ENCODE peak calls at places on chromosomes 12 and 14, in nine cellular contexts. U, F, G, W, M, Q, V, O and L are unnamed samples.

GRCh38 chr12:77229640-77230442 is 164.5 kb upstream of the E2F7 start:
- DNase-seq in F (no peak), Q (peak), W (no peak), M (no peak), O (no peak), U (no peak), V (no peak), G (no peak), L (no peak)

GRCh38 chr12:101200824-101201223 is 9.2 kb downstream of the SLC5A8 start:
- DNase-seq in V (no peak), O (no peak), Q (no peak), G (no peak), F (no peak), M (no peak), W (no peak), U (no peak), L (no peak)

GRCh38 chr14:54475187-54475881 is 13.4 kb downstream of the GMFB start:
- DNase-seq in G (no peak), W (no peak), U (no peak), Q (no peak), F (no peak), O (no peak), V (no peak), M (no peak), L (no peak)

GRCh38 chr14:26596722-26597030 is 1.2 kb downstream of the NOVA1 start:
- DNase-seq in G (no peak), V (no peak), F (no peak), M (no peak), W (peak), O (no peak), Q (peak), U (no peak), L (no peak)

GRCh38 chr14:72738181-72738611 is 155.7 kb downstream of the DPF3 start:
- DNase-seq in O (no peak), W (no peak), Q (no peak), U (no peak), V (no peak), G (no peak), F (no peak), M (peak), L (no peak)

GRCh38 chr12:27190761-27191160 is 53.3 kb upstream of the STK38L start:
- DNase-seq in O (no peak), G (no peak), U (no peak), W (no peak), F (no peak), V (no peak), Q (peak), M (no peak), L (no peak)

GRCh38 chr12:114669501-114670256 is 14.3 kb downstream of the TBX3 start:
- DNase-seq in W (no peak), U (no peak), O (peak), V (no peak), Q (no peak), M (no peak), G (no peak), F (no peak), L (no peak)

GRCh38 chr14:92892589-92892988 is 30.4 kb upstream of the CHGA start:
- DNase-seq in V (no peak), Q (no peak), G (no peak), M (no peak), O (no peak), U (no peak), F (no peak), W (no peak), L (no peak)

GRCh38 chr14:71290960-71291466 is 383.8 kb downstream of the PCNX1 start:
- DNase-seq in U (peak), G (peak), Q (peak), W (peak), V (no peak), F (no peak), M (no peak), O (no peak), L (peak)

GRCh38 chr12:84077692-84078091 is 834.9 kb downstream of the SLC6A15 start:
- DNase-seq in F (no peak), V (no peak), W (no peak), Q (no peak), M (no peak), G (no peak), O (peak), U (no peak), L (no peak)

GRCh38 chr12:52906049-52906645 is 1.3 kb upstream of the KRT8 start:
- DNase-seq in V (no peak), O (no peak), F (no peak), M (no peak), U (no peak), W (no peak), Q (no peak), G (no peak), L (no peak)

GRCh38 chr12:77231548-77231947 is 166.2 kb upstream of the E2F7 start:
- DNase-seq in U (no peak), G (peak), Q (peak), M (peak), V (no peak), O (peak), F (peak), W (peak), L (no peak)

GRCh38 chr12:79524507-79525148 is 166.1 kb downstream of the PAWR start:
- DNase-seq in U (no peak), M (no peak), O (no peak), F (no peak), W (no peak), G (no peak), V (no peak), Q (peak), L (no peak)

GRCh38 chr12:75635606-75636444 is 124.4 kb upstream of the KRR1 start:
- DNase-seq in O (no peak), W (no peak), V (no peak), F (no peak), Q (peak), M (no peak), U (peak), G (no peak), L (no peak)

GRCh38 chr12:1815814-1816729 is 4.3 kb upstream of the LRTM2 start:
- DNase-seq in F (no peak), M (no peak), O (peak), Q (no peak), W (no peak), V (no peak), U (no peak), G (no peak), L (no peak)

GRCh38 chr12:65170245-65170881 is 980 bp downstream of the LEMD3 start:
- DNase-seq in Q (peak), O (peak), G (peak), M (peak), U (peak), F (peak), V (peak), W (peak), L (peak)

GRCh38 chr14:61417141-61417540 is 95.8 kb downstream of the PRKCH start:
- DNase-seq in F (no peak), W (no peak), Q (peak), U (no peak), G (no peak), V (no peak), M (no peak), O (no peak), L (no peak)

GRCh38 chr14:67397536-67397935 is 14.4 kb downstream of the PLEK2 start:
- DNase-seq in F (no peak), M (no peak), Q (no peak), W (no peak), U (no peak), O (no peak), G (no peak), V (no peak), L (no peak)

GRCh38 chr14:44620106-44621019 is 113.3 kb upstream of the FSCB start:
- DNase-seq in M (no peak), W (no peak), G (no peak), Q (no peak), V (no peak), F (no peak), U (no peak), O (no peak), L (no peak)

GRCh38 chr12:12508612-12509011 is 54.1 kb downstream of the DUSP16 start:
- DNase-seq in U (no peak), Q (no peak), O (no peak), M (no peak), G (no peak), F (no peak), W (no peak), V (no peak), L (no peak)

GRCh38 chr14:92573761-92574498 is 60.3 kb downstream of the RIN3 start:
- DNase-seq in W (no peak), Q (no peak), M (no peak), V (no peak), F (peak), U (no peak), G (no peak), O (no peak), L (no peak)

GRCh38 chr12:7787574-7788315 is 1.5 kb upstream of the NANOG start:
- DNase-seq in F (no peak), U (no peak), M (no peak), Q (no peak), V (no peak), G (no peak), W (no peak), O (no peak), L (no peak)

GRCh38 chr14:71529855-71530254 is 402.4 kb upstream of the RGS6 start:
- DNase-seq in W (no peak), M (no peak), Q (no peak), G (no peak), U (no peak), O (no peak), F (no peak), V (no peak), L (no peak)

GRCh38 chr12:8995021-8995775 is 5.9 kb downstream of the KLRG1 start:
- DNase-seq in M (no peak), Q (peak), U (no peak), O (no peak), V (no peak), W (no peak), F (no peak), G (no peak), L (no peak)

GRCh38 chr14:95361373-95362179 is 41.9 kb upstream of the CLMN start:
- DNase-seq in G (peak), W (peak), F (peak), Q (peak), M (peak), U (peak), V (peak), O (peak), L (peak)

GRCh38 chr12:12384601-12385321 is 27.9 kb downstream of the BORCS5 start:
- DNase-seq in Q (no peak), U (no peak), V (peak), G (peak), F (no peak), M (no peak), W (no peak), O (peak), L (no peak)

GRCh38 chr14:70907172-70907995 is at the start of gene PCNX1:
- DNase-seq in M (peak), Q (peak), V (peak), U (peak), F (peak), O (peak), W (peak), G (peak), L (peak)

GRCh38 chr12:10736460-10736859 is 13.3 kb upstream of the YBX3 start:
- DNase-seq in W (no peak), U (no peak), M (no peak), F (no peak), G (no peak), O (no peak), V (no peak), Q (no peak), L (no peak)

GRCh38 chr12:5438671-5439200 is 6.8 kb downstream of the NTF3 start:
- DNase-seq in Q (no peak), O (no peak), V (no peak), W (no peak), M (no peak), G (no peak), U (no peak), F (no peak), L (no peak)

GRCh38 chr12:55724226-55724939 is 4.2 kb downstream of the RDH5 start:
- DNase-seq in V (peak), G (peak), W (peak), U (no peak), Q (peak), F (peak), M (peak), O (peak), L (no peak)

GRCh38 chr14:54435500-54435981 is 5.6 kb downstream of the CNIH1 start:
- DNase-seq in O (no peak), Q (peak), F (no peak), V (peak), G (no peak), M (no peak), W (no peak), U (no peak), L (no peak)

GRCh38 chr12:81683881-81684280 is 75.3 kb downstream of the PPFIA2 start:
- DNase-seq in O (no peak), V (no peak), U (no peak), F (no peak), G (no peak), W (no peak), M (no peak), Q (no peak), L (no peak)

GRCh38 chr14:74583689-74584434 is 28.2 kb downstream of the LTBP2 start:
- DNase-seq in Q (no peak), V (no peak), F (no peak), U (peak), O (no peak), G (no peak), W (no peak), M (no peak), L (no peak)

GRCh38 chr12:31835276-31835882 is 106.6 kb upstream of the AMN1 start:
- DNase-seq in U (no peak), F (no peak), Q (peak), M (no peak), G (no peak), V (no peak), W (no peak), O (no peak), L (no peak)

GRCh38 chr14:46381674-46382073 is 269.9 kb downstream of the RPL10L start:
- DNase-seq in V (no peak), O (no peak), U (no peak), F (no peak), M (no peak), G (no peak), Q (no peak), W (no peak), L (no peak)

GRCh38 chr12:66103011-66103913 is 27.3 kb downstream of the LLPH start:
- DNase-seq in G (no peak), M (no peak), V (peak), U (peak), O (no peak), Q (no peak), F (no peak), W (no peak), L (no peak)

GRCh38 chr12:51185171-51185717 is 12.3 kb upstream of the TFCP2 start:
- DNase-seq in Q (no peak), M (no peak), V (no peak), W (no peak), O (no peak), G (no peak), U (no peak), F (no peak), L (no peak)

GRCh38 chr14:33647385-33647786 is 303.5 kb downstream of the EGLN3 start:
- DNase-seq in Q (peak), G (no peak), U (no peak), M (no peak), V (no peak), O (no peak), F (no peak), W (no peak), L (no peak)

GRCh38 chr14:60722836-60723217 is 1.3 kb downstream of the SIX4 start:
- DNase-seq in V (peak), U (no peak), G (peak), W (peak), F (peak), O (no peak), M (no peak), Q (peak), L (peak)

GRCh38 chr14:90418053-90418452 is 21.2 kb downstream of the CALM1 start:
- DNase-seq in F (no peak), O (no peak), V (no peak), G (no peak), U (no peak), Q (no peak), W (no peak), M (no peak), L (no peak)

GRCh38 chr14:90416649-90417237 is 19.9 kb downstream of the CALM1 start:
- DNase-seq in F (no peak), Q (peak), M (no peak), V (no peak), G (no peak), W (no peak), U (no peak), O (no peak), L (no peak)

GRCh38 chr14:90421621-90422020 is 24.8 kb downstream of the CALM1 start:
- DNase-seq in F (no peak), V (no peak), G (no peak), Q (no peak), O (no peak), M (no peak), W (no peak), U (no peak), L (no peak)

GRCh38 chr14:90421001-90421580 is 24.3 kb downstream of the CALM1 start:
- DNase-seq in M (no peak), V (no peak), G (no peak), F (no peak), W (no peak), O (no peak), Q (no peak), U (no peak), L (no peak)

GRCh38 chr14:90419200-90419599 is 22.4 kb downstream of the CALM1 start:
- DNase-seq in V (no peak), F (peak), U (peak), Q (peak), W (peak), O (no peak), G (peak), M (peak), L (no peak)
- TF ChIP-seq POLR2AphosphoS5 in V (no peak), F (peak), U (peak), Q (peak), W (peak), O (peak), G (peak), M (no peak), L (no peak)

GRCh38 chr14:22432348-22432976 is 156.6 kb downstream of the DAD1 start:
- DNase-seq in V (no peak), M (peak), W (peak), F (peak), G (peak), Q (peak), O (no peak), U (peak), L (no peak)
- TF ChIP-seq POLR2AphosphoS5 in V (no peak), M (peak), W (peak), F (peak), G (no peak), Q (peak), O (no peak), U (no peak), L (no peak)

GRCh38 chr12:54358620-54358944 is 5.7 kb downstream of the GPR84 start:
- DNase-seq in O (no peak), W (no peak), M (no peak), V (no peak), F (no peak), U (no peak), G (no peak), Q (no peak), L (no peak)

GRCh38 chr12:54358945-54359761 is 5.1 kb downstream of the GPR84 start:
- DNase-seq in W (peak), U (peak), V (peak), F (peak), O (peak), M (peak), Q (peak), G (peak), L (peak)

GRCh38 chr12:54359762-54360351 is 4.4 kb downstream of the GPR84 start:
- DNase-seq in F (no peak), U (no peak), V (no peak), M (no peak), Q (no peak), W (no peak), G (no peak), O (no peak), L (no peak)

GRCh38 chr12:54363047-54363446 is 1.2 kb downstream of the GPR84 start:
- DNase-seq in U (no peak), O (no peak), Q (no peak), G (no peak), V (no peak), F (no peak), M (no peak), W (no peak), L (no peak)

DNA sequence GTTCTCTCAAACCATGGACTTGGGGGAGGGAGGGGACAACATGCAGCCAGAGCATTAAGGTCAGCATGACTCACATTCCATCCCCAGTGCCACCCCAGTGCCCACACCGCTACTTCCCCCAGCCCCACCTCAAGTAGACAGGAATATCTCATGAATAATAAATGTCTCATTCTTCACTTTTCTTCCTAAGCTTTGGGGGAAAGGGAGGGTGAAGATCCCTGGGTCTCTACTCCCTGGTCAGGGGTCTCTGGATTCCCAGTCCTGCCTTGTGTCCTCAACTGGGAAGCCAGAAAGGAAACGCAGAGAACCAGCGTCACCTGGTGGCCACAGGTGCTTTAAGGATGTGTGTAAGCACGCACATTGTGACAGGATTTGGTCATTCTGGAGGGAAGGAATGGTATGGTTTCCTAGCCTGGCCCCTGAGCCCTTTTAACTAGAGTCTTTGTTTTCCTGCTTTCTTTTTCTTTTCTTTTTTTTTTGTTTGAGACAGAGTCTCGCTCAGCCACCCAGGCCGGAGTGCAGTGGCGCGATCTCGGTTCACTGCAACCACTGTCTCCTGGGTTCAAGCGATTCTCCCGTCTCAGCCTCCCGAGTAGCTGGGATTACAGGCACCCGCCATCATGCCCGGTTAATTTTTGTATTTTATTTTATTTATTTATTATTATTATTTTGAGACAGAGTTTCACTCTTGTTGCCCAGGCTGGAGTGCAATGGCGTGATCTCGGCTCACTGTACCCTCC is 3.4 kb downstream of the GPR84 start:
- DNase-seq in G (peak), W (peak), U (peak), V (peak), Q (peak), M (peak), O (peak), F (peak), L (no peak)
- TF ChIP-seq POLR2AphosphoS5 in G (no peak), W (no peak), U (no peak), V (no peak), Q (no peak), M (no peak), O (no peak), F (peak), L (no peak)

GRCh38 chr12:6569312-6569711 is 1.2 kb upstream of the NOP2 start:
- DNase-seq in O (no peak), F (no peak), V (no peak), M (no peak), Q (no peak), U (no peak), G (no peak), W (no peak), L (no peak)
- TF ChIP-seq POLR2AphosphoS5 in O (no peak), F (no peak), V (no peak), M (no peak), Q (no peak), U (no peak), G (no peak), W (no peak), L (no peak)